ENCODE peak calls at places on chromosomes 11 and 22, in ten cellular contexts. P is left ventricle myocardium superior; V is stimulated activated CD8-positive, alpha-beta memory T cell treated with anti-CD3 and anti-CD28 coated beads, Interleukin-2, amount 100 ng/mL, for 1 hour; T is body of pancreas; R is cardiac muscle cell; M is A549; W is HFF-Myc; F is activated CD8-positive, alpha-beta memory T cell treated with anti-CD3 and anti-CD28 coated beads for 1 hour; L is neural crest cell; Q is GOT3. S is an unnamed sample.

GRCh38 chr22:20844055-20845037 is 14.3 kb downstream of the PI4KA start:
- DNase-seq in P (no peak), V (no peak), T (no peak), R (no peak), M (no peak), W (no peak), F (no peak), L (no peak), Q (no peak), S (no peak)

GRCh38 chr11:36375348-36376314 is 79.5 kb downstream of the PRR5L start:
- DNase-seq in P (no peak), V (no peak), T (no peak), R (no peak), M (no peak), W (no peak), F (no peak), L (no peak), Q (no peak), S (no peak)

GRCh38 chr11:7536102-7536501 is 22.3 kb downstream of the PPFIBP2 start:
- DNase-seq in P (no peak), V (no peak), T (peak; percentile 27), R (no peak), M (peak; percentile 60), W (no peak), F (no peak), L (no peak), Q (no peak), S (no peak)

GRCh38 chr11:64372021-64372420 is 13.1 kb downstream of the RPS6KA4 start:
- DNase-seq in P (no peak), V (no peak), T (no peak), R (no peak), M (no peak), W (no peak), F (no peak), L (no peak), Q (no peak), S (no peak)

GRCh38 chr22:44587004-44587793 is 89.2 kb upstream of the RTL6 start:
- DNase-seq in P (peak; percentile 21), V (no peak), T (peak; percentile 44), R (peak; percentile 23), M (no peak), W (no peak), F (no peak), L (no peak), Q (no peak), S (peak; percentile 83)

GRCh38 chr22:50289942-50290630 is 17.4 kb downstream of the PLXNB2 start:
- DNase-seq in P (no peak), V (no peak), T (no peak), R (no peak), M (no peak), W (no peak), F (no peak), L (no peak), Q (no peak), S (no peak)

GRCh38 chr11:12137005-12137690 is 26.8 kb downstream of the MICAL2 start:
- DNase-seq in P (no peak), V (no peak), T (no peak), R (no peak), M (no peak), W (no peak), F (no peak), L (no peak), Q (no peak), S (peak; percentile 88)

GRCh38 chr11:102061276-102061675 is 14.0 kb downstream of the CFAP300 start:
- DNase-seq in P (no peak), V (no peak), T (peak; percentile 13), R (peak; percentile 48), M (no peak), W (no peak), F (no peak), L (no peak), Q (no peak), S (no peak)

GRCh38 chr11:36394056-36394455 is 98.0 kb downstream of the PRR5L start:
- DNase-seq in P (no peak), V (no peak), T (no peak), R (no peak), M (no peak), W (no peak), F (no peak), L (no peak), Q (no peak), S (no peak)

GRCh38 chr11:93738647-93739081 is 2.6 kb downstream of the TAF1D start:
- DNase-seq in P (no peak), V (no peak), T (no peak), R (peak; percentile 37), M (no peak), W (no peak), F (no peak), L (no peak), Q (no peak), S (no peak)

GRCh38 chr22:27668828-27669797 is 132.4 kb downstream of the MN1 start:
- DNase-seq in P (peak; percentile 88), V (no peak), T (peak; percentile 32), R (peak; percentile 65), M (peak; percentile 58), W (no peak), F (no peak), L (no peak), Q (peak; percentile 27), S (no peak)

GRCh38 chr22:19516378-19517170 is 7.6 kb downstream of the CLDN5 start:
- DNase-seq in P (no peak), V (no peak), T (no peak), R (no peak), M (no peak), W (no peak), F (no peak), L (no peak), Q (no peak), S (peak; percentile 82)

GRCh38 chr11:97990162-97990920 is 1030.4 kb upstream of the CNTN5 start:
- DNase-seq in P (no peak), V (no peak), T (no peak), R (peak; percentile 6), M (no peak), W (no peak), F (no peak), L (no peak), Q (no peak), S (no peak)

GRCh38 chr11:117610045-117610444 is 187.0 kb downstream of the DSCAML1 start:
- DNase-seq in P (no peak), V (no peak), T (no peak), R (no peak), M (peak; percentile 27), W (no peak), F (no peak), L (no peak), Q (no peak), S (no peak)

GRCh38 chr11:112538529-112538928 is 277.9 kb upstream of the PLET1 start:
- DNase-seq in P (no peak), V (no peak), T (no peak), R (no peak), M (no peak), W (no peak), F (no peak), L (no peak), Q (no peak), S (no peak)

GRCh38 chr11:128695539-128696221 is 1.8 kb downstream of the FLI1 start:
- DNase-seq in P (peak; percentile 31), V (no peak), T (no peak), R (peak; percentile 73), M (no peak), W (no peak), F (no peak), L (no peak), Q (no peak), S (no peak)

GRCh38 chr11:8934735-8935478 is 2.2 kb upstream of the C11orf16 start:
- DNase-seq in P (no peak), V (no peak), T (no peak), R (peak; percentile 74), M (no peak), W (no peak), F (no peak), L (no peak), Q (no peak), S (no peak)

GRCh38 chr22:48592931-48593330 is 1234.7 kb downstream of the BRD1 start:
- DNase-seq in P (no peak), V (no peak), T (no peak), R (no peak), M (no peak), W (no peak), F (no peak), L (no peak), Q (no peak), S (no peak)

GRCh38 chr22:23306926-23307325 is 126.6 kb downstream of the BCR start:
- DNase-seq in P (no peak), V (no peak), T (no peak), R (no peak), M (no peak), W (no peak), F (no peak), L (no peak), Q (no peak), S (no peak)

GRCh38 chr11:61071208-61071681 is 31.0 kb upstream of the CD5 start:
- DNase-seq in P (no peak), V (peak; percentile 24), T (no peak), R (no peak), M (no peak), W (no peak), F (no peak), L (no peak), Q (no peak), S (peak; percentile 73)

GRCh38 chr11:907668-908067 is 2.9 kb downstream of the CHID1 start:
- DNase-seq in P (no peak), V (no peak), T (no peak), R (no peak), M (no peak), W (no peak), F (no peak), L (no peak), Q (no peak), S (no peak)

S was measured in mesenteric fat pad.